ENCODE peak calls at places on chromosomes 2 and 18, in eight cellular contexts. I is T follicular helper cell; C is stimulated activated CD4-positive, alpha-beta T cell treated with anti-CD3 and anti-CD28 coated beads, Interleukin-15, amount 100 ng/mL, for 1 hour; K is germinal center; L is mammary epithelial cell; U is activated naive CD4-positive, alpha-beta T cell treated with anti-CD3 and anti-CD28 coated beads for 36 hours; V is GM23248; P is HFFc6. H is an unnamed sample.

GRCh38 chr2:11187083-11187619 is 31.9 kb downstream of the SLC66A3 start:
- DNase-seq in I (no peak), C (no peak), K (no peak), L (peak), U (no peak), V (peak), P (peak), H (no peak)

GRCh38 chr2:205684871-205685313 is 2.6 kb downstream of the NRP2 start:
- DNase-seq in I (no peak), C (no peak), K (no peak), L (no peak), U (no peak), V (no peak), P (no peak), H (no peak)

GRCh38 chr2:217108086-217108485 is 248.2 kb upstream of the TNP1 start:
- DNase-seq in I (no peak), C (no peak), K (no peak), L (no peak), U (no peak), V (no peak), P (no peak), H (no peak)

GRCh38 chr2:88692187-88692586 is 714 bp downstream of the RPIA start:
- DNase-seq in I (no peak), C (peak), K (peak), L (no peak), U (peak), V (peak), P (no peak), H (no peak)

GRCh38 chr2:159904127-159904564 is 106.1 kb upstream of the CD302 start:
- DNase-seq in I (peak), C (peak), K (peak), L (no peak), U (peak), V (peak), P (no peak), H (no peak)

GRCh38 chr18:58362027-58362575 is 266.8 kb downstream of the ALPK2 start:
- DNase-seq in I (no peak), C (no peak), K (no peak), L (peak), U (no peak), V (peak), P (peak), H (no peak)

GRCh38 chr2:158644139-158644538 is 151.0 kb upstream of the DAPL1 start:
- DNase-seq in I (no peak), C (no peak), K (no peak), L (no peak), U (no peak), V (peak), P (peak), H (no peak)

GRCh38 chr2:40353236-40353635 is 98.7 kb downstream of the SLC8A1 start:
- DNase-seq in I (no peak), C (no peak), K (no peak), L (no peak), U (no peak), V (peak), P (no peak), H (no peak)

GRCh38 chr2:55408946-55409868 is 10.4 kb downstream of the CCDC88A start:
- DNase-seq in I (no peak), C (no peak), K (no peak), L (peak), U (no peak), V (peak), P (peak), H (no peak)

H was measured in epithelial cell of prostate.